ENCODE peak calls at places on chromosomes 13 and 19, in eight cellular contexts. One of them, this sample, is unnamed.

GRCh38 chr13:73984949-73985691 is 149.1 kb downstream of the KLF12 start:
- DNase-seq in stimulated activated CD4-positive, alpha-beta T cell treated with anti-CD3 and anti-CD28 coated beads, Interleukin-1b, Interleukin-23, amount 100 ng/mL, for 24 hours: peak
- DNase-seq in WTC11: no peak
- DNase-seq in cardiac muscle cell: peak
- DNase-seq in DMS153: no peak
- DNase-seq in activated T-cell treated with anti-CD3 and anti-CD28 coated beads, Interleukin-2, amount 50 U/mL, for 72 hours: peak
- DNase-seq in posterior vena cava: no peak
- DNase-seq in H4: no peak
- DNase-seq in this sample: peak

GRCh38 chr13:93903909-93904308 is 575.6 kb downstream of the DCT start:
- DNase-seq in stimulated activated CD4-positive, alpha-beta T cell treated with anti-CD3 and anti-CD28 coated beads, Interleukin-1b, Interleukin-23, amount 100 ng/mL, for 24 hours: no peak
- DNase-seq in WTC11: no peak
- DNase-seq in cardiac muscle cell: no peak
- DNase-seq in DMS153: no peak
- DNase-seq in activated T-cell treated with anti-CD3 and anti-CD28 coated beads, Interleukin-2, amount 50 U/mL, for 72 hours: no peak
- DNase-seq in posterior vena cava: no peak
- DNase-seq in H4: peak
- DNase-seq in this sample: no peak

GRCh38 chr19:14560776-14561108 is 11.1 kb downstream of the NDUFB7 start:
- DNase-seq in stimulated activated CD4-positive, alpha-beta T cell treated with anti-CD3 and anti-CD28 coated beads, Interleukin-1b, Interleukin-23, amount 100 ng/mL, for 24 hours: no peak
- DNase-seq in WTC11: no peak
- DNase-seq in cardiac muscle cell: no peak
- DNase-seq in DMS153: no peak
- DNase-seq in activated T-cell treated with anti-CD3 and anti-CD28 coated beads, Interleukin-2, amount 50 U/mL, for 72 hours: no peak
- DNase-seq in posterior vena cava: no peak
- DNase-seq in H4: no peak
- DNase-seq in this sample: no peak

GRCh38 chr19:49338691-49339363 is 3.6 kb downstream of the CD37 start:
- DNase-seq in stimulated activated CD4-positive, alpha-beta T cell treated with anti-CD3 and anti-CD28 coated beads, Interleukin-1b, Interleukin-23, amount 100 ng/mL, for 24 hours: no peak
- DNase-seq in WTC11: peak
- DNase-seq in cardiac muscle cell: peak
- DNase-seq in DMS153: peak
- DNase-seq in activated T-cell treated with anti-CD3 and anti-CD28 coated beads, Interleukin-2, amount 50 U/mL, for 72 hours: no peak
- DNase-seq in posterior vena cava: peak
- DNase-seq in H4: no peak
- DNase-seq in this sample: peak

GRCh38 chr13:62119739-62120700 is 704.4 kb upstream of the PCDH20 start:
- DNase-seq in stimulated activated CD4-positive, alpha-beta T cell treated with anti-CD3 and anti-CD28 coated beads, Interleukin-1b, Interleukin-23, amount 100 ng/mL, for 24 hours: no peak
- DNase-seq in WTC11: no peak
- DNase-seq in cardiac muscle cell: peak
- DNase-seq in DMS153: no peak
- DNase-seq in activated T-cell treated with anti-CD3 and anti-CD28 coated beads, Interleukin-2, amount 50 U/mL, for 72 hours: no peak
- DNase-seq in posterior vena cava: no peak
- DNase-seq in H4: no peak
- DNase-seq in this sample: no peak

GRCh38 chr19:35807633-35808032 is 5.0 kb downstream of the PRODH2 start:
- DNase-seq in stimulated activated CD4-positive, alpha-beta T cell treated with anti-CD3 and anti-CD28 coated beads, Interleukin-1b, Interleukin-23, amount 100 ng/mL, for 24 hours: no peak
- DNase-seq in WTC11: no peak
- DNase-seq in cardiac muscle cell: no peak
- DNase-seq in DMS153: no peak
- DNase-seq in activated T-cell treated with anti-CD3 and anti-CD28 coated beads, Interleukin-2, amount 50 U/mL, for 72 hours: no peak
- DNase-seq in posterior vena cava: no peak
- DNase-seq in H4: no peak
- DNase-seq in this sample: no peak

GRCh38 chr19:44741841-44742352 is 6.6 kb upstream of the BCL3 start:
- DNase-seq in stimulated activated CD4-positive, alpha-beta T cell treated with anti-CD3 and anti-CD28 coated beads, Interleukin-1b, Interleukin-23, amount 100 ng/mL, for 24 hours: no peak
- DNase-seq in WTC11: no peak
- DNase-seq in cardiac muscle cell: peak
- DNase-seq in DMS153: peak
- DNase-seq in activated T-cell treated with anti-CD3 and anti-CD28 coated beads, Interleukin-2, amount 50 U/mL, for 72 hours: no peak
- DNase-seq in posterior vena cava: peak
- DNase-seq in H4: peak
- DNase-seq in this sample: peak

GRCh38 chr19:51784922-51785690 is 9.9 kb upstream of the FPR3 start:
- DNase-seq in stimulated activated CD4-positive, alpha-beta T cell treated with anti-CD3 and anti-CD28 coated beads, Interleukin-1b, Interleukin-23, amount 100 ng/mL, for 24 hours: peak
- DNase-seq in WTC11: no peak
- DNase-seq in cardiac muscle cell: peak
- DNase-seq in DMS153: no peak
- DNase-seq in activated T-cell treated with anti-CD3 and anti-CD28 coated beads, Interleukin-2, amount 50 U/mL, for 72 hours: peak
- DNase-seq in posterior vena cava: peak
- DNase-seq in H4: peak
- DNase-seq in this sample: peak

GRCh38 chr13:110711778-110712070 is 1.8 kb upstream of the ING1 start:
- DNase-seq in stimulated activated CD4-positive, alpha-beta T cell treated with anti-CD3 and anti-CD28 coated beads, Interleukin-1b, Interleukin-23, amount 100 ng/mL, for 24 hours: no peak
- DNase-seq in WTC11: no peak
- DNase-seq in cardiac muscle cell: peak
- DNase-seq in DMS153: no peak
- DNase-seq in activated T-cell treated with anti-CD3 and anti-CD28 coated beads, Interleukin-2, amount 50 U/mL, for 72 hours: no peak
- DNase-seq in posterior vena cava: no peak
- DNase-seq in H4: no peak
- DNase-seq in this sample: no peak

GRCh38 chr19:13621413-13621812 is 115.1 kb upstream of the CACNA1A start:
- DNase-seq in stimulated activated CD4-positive, alpha-beta T cell treated with anti-CD3 and anti-CD28 coated beads, Interleukin-1b, Interleukin-23, amount 100 ng/mL, for 24 hours: peak
- DNase-seq in WTC11: peak
- DNase-seq in cardiac muscle cell: peak
- DNase-seq in DMS153: no peak
- DNase-seq in activated T-cell treated with anti-CD3 and anti-CD28 coated beads, Interleukin-2, amount 50 U/mL, for 72 hours: peak
- DNase-seq in posterior vena cava: no peak
- DNase-seq in H4: peak
- DNase-seq in this sample: no peak

GRCh38 chr13:38386421-38386820 is 36.8 kb downstream of the UFM1 start:
- DNase-seq in stimulated activated CD4-positive, alpha-beta T cell treated with anti-CD3 and anti-CD28 coated beads, Interleukin-1b, Interleukin-23, amount 100 ng/mL, for 24 hours: no peak
- DNase-seq in WTC11: no peak
- DNase-seq in cardiac muscle cell: peak
- DNase-seq in DMS153: no peak
- DNase-seq in activated T-cell treated with anti-CD3 and anti-CD28 coated beads, Interleukin-2, amount 50 U/mL, for 72 hours: no peak
- DNase-seq in posterior vena cava: no peak
- DNase-seq in H4: no peak
- DNase-seq in this sample: no peak

GRCh38 chr13:87274209-87274819 is 396.9 kb upstream of the SLITRK5 start:
- DNase-seq in stimulated activated CD4-positive, alpha-beta T cell treated with anti-CD3 and anti-CD28 coated beads, Interleukin-1b, Interleukin-23, amount 100 ng/mL, for 24 hours: no peak
- DNase-seq in WTC11: peak
- DNase-seq in cardiac muscle cell: peak
- DNase-seq in DMS153: peak
- DNase-seq in activated T-cell treated with anti-CD3 and anti-CD28 coated beads, Interleukin-2, amount 50 U/mL, for 72 hours: peak
- DNase-seq in posterior vena cava: no peak
- DNase-seq in H4: peak
- DNase-seq in this sample: no peak

GRCh38 chr13:79995334-79995733 is 345.6 kb downstream of the SPRY2 start:
- DNase-seq in stimulated activated CD4-positive, alpha-beta T cell treated with anti-CD3 and anti-CD28 coated beads, Interleukin-1b, Interleukin-23, amount 100 ng/mL, for 24 hours: no peak
- DNase-seq in WTC11: no peak
- DNase-seq in cardiac muscle cell: peak
- DNase-seq in DMS153: no peak
- DNase-seq in activated T-cell treated with anti-CD3 and anti-CD28 coated beads, Interleukin-2, amount 50 U/mL, for 72 hours: no peak
- DNase-seq in posterior vena cava: no peak
- DNase-seq in H4: peak
- DNase-seq in this sample: no peak

GRCh38 chr13:96104516-96104915 is 14.6 kb downstream of the HS6ST3 start:
- DNase-seq in stimulated activated CD4-positive, alpha-beta T cell treated with anti-CD3 and anti-CD28 coated beads, Interleukin-1b, Interleukin-23, amount 100 ng/mL, for 24 hours: no peak
- DNase-seq in WTC11: no peak
- DNase-seq in cardiac muscle cell: no peak
- DNase-seq in DMS153: no peak
- DNase-seq in activated T-cell treated with anti-CD3 and anti-CD28 coated beads, Interleukin-2, amount 50 U/mL, for 72 hours: no peak
- DNase-seq in posterior vena cava: no peak
- DNase-seq in H4: no peak
- DNase-seq in this sample: no peak

GRCh38 chr19:15161028-15161984 is 39.5 kb downstream of the NOTCH3 start:
- DNase-seq in stimulated activated CD4-positive, alpha-beta T cell treated with anti-CD3 and anti-CD28 coated beads, Interleukin-1b, Interleukin-23, amount 100 ng/mL, for 24 hours: no peak
- DNase-seq in WTC11: peak
- DNase-seq in cardiac muscle cell: no peak
- DNase-seq in DMS153: no peak
- DNase-seq in activated T-cell treated with anti-CD3 and anti-CD28 coated beads, Interleukin-2, amount 50 U/mL, for 72 hours: no peak
- DNase-seq in posterior vena cava: no peak
- DNase-seq in H4: peak
- DNase-seq in this sample: no peak

GRCh38 chr19:3161453-3161852 is 17.1 kb upstream of the S1PR4 start:
- DNase-seq in stimulated activated CD4-positive, alpha-beta T cell treated with anti-CD3 and anti-CD28 coated beads, Interleukin-1b, Interleukin-23, amount 100 ng/mL, for 24 hours: no peak
- DNase-seq in WTC11: no peak
- DNase-seq in cardiac muscle cell: peak
- DNase-seq in DMS153: no peak
- DNase-seq in activated T-cell treated with anti-CD3 and anti-CD28 coated beads, Interleukin-2, amount 50 U/mL, for 72 hours: no peak
- DNase-seq in posterior vena cava: no peak
- DNase-seq in H4: no peak
- DNase-seq in this sample: no peak

GRCh38 chr13:73158851-73159250 is 100.0 kb downstream of the KLF5 start:
- DNase-seq in stimulated activated CD4-positive, alpha-beta T cell treated with anti-CD3 and anti-CD28 coated beads, Interleukin-1b, Interleukin-23, amount 100 ng/mL, for 24 hours: no peak
- DNase-seq in WTC11: no peak
- DNase-seq in cardiac muscle cell: peak
- DNase-seq in DMS153: no peak
- DNase-seq in activated T-cell treated with anti-CD3 and anti-CD28 coated beads, Interleukin-2, amount 50 U/mL, for 72 hours: no peak
- DNase-seq in posterior vena cava: no peak
- DNase-seq in H4: peak
- DNase-seq in this sample: no peak

GRCh38 chr13:114115191-114115671 is 17.2 kb downstream of the RASA3 start:
- DNase-seq in stimulated activated CD4-positive, alpha-beta T cell treated with anti-CD3 and anti-CD28 coated beads, Interleukin-1b, Interleukin-23, amount 100 ng/mL, for 24 hours: no peak
- DNase-seq in WTC11: peak
- DNase-seq in cardiac muscle cell: peak
- DNase-seq in DMS153: no peak
- DNase-seq in activated T-cell treated with anti-CD3 and anti-CD28 coated beads, Interleukin-2, amount 50 U/mL, for 72 hours: no peak
- DNase-seq in posterior vena cava: peak
- DNase-seq in H4: peak
- DNase-seq in this sample: peak

GRCh38 chr13:40221460-40222201 is 444.8 kb downstream of the FOXO1 start:
- DNase-seq in stimulated activated CD4-positive, alpha-beta T cell treated with anti-CD3 and anti-CD28 coated beads, Interleukin-1b, Interleukin-23, amount 100 ng/mL, for 24 hours: no peak
- DNase-seq in WTC11: no peak
- DNase-seq in cardiac muscle cell: peak
- DNase-seq in DMS153: no peak
- DNase-seq in activated T-cell treated with anti-CD3 and anti-CD28 coated beads, Interleukin-2, amount 50 U/mL, for 72 hours: peak
- DNase-seq in posterior vena cava: no peak
- DNase-seq in H4: peak
- DNase-seq in this sample: no peak

GRCh38 chr13:73061478-73062275 is 2.9 kb downstream of the KLF5 start:
- DNase-seq in stimulated activated CD4-positive, alpha-beta T cell treated with anti-CD3 and anti-CD28 coated beads, Interleukin-1b, Interleukin-23, amount 100 ng/mL, for 24 hours: no peak
- DNase-seq in WTC11: no peak
- DNase-seq in cardiac muscle cell: no peak
- DNase-seq in DMS153: no peak
- DNase-seq in activated T-cell treated with anti-CD3 and anti-CD28 coated beads, Interleukin-2, amount 50 U/mL, for 72 hours: no peak
- DNase-seq in posterior vena cava: no peak
- DNase-seq in H4: no peak
- DNase-seq in this sample: no peak

GRCh38 chr13:79459906-79460305 is 21.0 kb upstream of the NDFIP2 start:
- DNase-seq in stimulated activated CD4-positive, alpha-beta T cell treated with anti-CD3 and anti-CD28 coated beads, Interleukin-1b, Interleukin-23, amount 100 ng/mL, for 24 hours: no peak
- DNase-seq in WTC11: no peak
- DNase-seq in cardiac muscle cell: no peak
- DNase-seq in DMS153: no peak
- DNase-seq in activated T-cell treated with anti-CD3 and anti-CD28 coated beads, Interleukin-2, amount 50 U/mL, for 72 hours: no peak
- DNase-seq in posterior vena cava: no peak
- DNase-seq in H4: no peak
- DNase-seq in this sample: no peak

GRCh38 chr19:4676955-4677731 is 7.0 kb upstream of the MYDGF start:
- DNase-seq in stimulated activated CD4-positive, alpha-beta T cell treated with anti-CD3 and anti-CD28 coated beads, Interleukin-1b, Interleukin-23, amount 100 ng/mL, for 24 hours: no peak
- DNase-seq in WTC11: peak
- DNase-seq in cardiac muscle cell: peak
- DNase-seq in DMS153: no peak
- DNase-seq in activated T-cell treated with anti-CD3 and anti-CD28 coated beads, Interleukin-2, amount 50 U/mL, for 72 hours: peak
- DNase-seq in posterior vena cava: no peak
- DNase-seq in H4: peak
- DNase-seq in this sample: no peak

GRCh38 chr19:18421371-18421959 is 2.3 kb downstream of the SSBP4 start:
- DNase-seq in stimulated activated CD4-positive, alpha-beta T cell treated with anti-CD3 and anti-CD28 coated beads, Interleukin-1b, Interleukin-23, amount 100 ng/mL, for 24 hours: no peak
- DNase-seq in WTC11: no peak
- DNase-seq in cardiac muscle cell: no peak
- DNase-seq in DMS153: no peak
- DNase-seq in activated T-cell treated with anti-CD3 and anti-CD28 coated beads, Interleukin-2, amount 50 U/mL, for 72 hours: no peak
- DNase-seq in posterior vena cava: no peak
- DNase-seq in H4: no peak
- DNase-seq in this sample: no peak

GRCh38 chr13:109592776-109593175 is 193.6 kb downstream of the IRS2 start:
- DNase-seq in stimulated activated CD4-positive, alpha-beta T cell treated with anti-CD3 and anti-CD28 coated beads, Interleukin-1b, Interleukin-23, amount 100 ng/mL, for 24 hours: no peak
- DNase-seq in WTC11: no peak
- DNase-seq in cardiac muscle cell: no peak
- DNase-seq in DMS153: no peak
- DNase-seq in activated T-cell treated with anti-CD3 and anti-CD28 coated beads, Interleukin-2, amount 50 U/mL, for 72 hours: no peak
- DNase-seq in posterior vena cava: no peak
- DNase-seq in H4: no peak
- DNase-seq in this sample: no peak

GRCh38 chr13:24747248-24748151 is 16.5 kb upstream of the RNF17 start:
- DNase-seq in stimulated activated CD4-positive, alpha-beta T cell treated with anti-CD3 and anti-CD28 coated beads, Interleukin-1b, Interleukin-23, amount 100 ng/mL, for 24 hours: no peak
- DNase-seq in WTC11: peak
- DNase-seq in cardiac muscle cell: peak
- DNase-seq in DMS153: peak
- DNase-seq in activated T-cell treated with anti-CD3 and anti-CD28 coated beads, Interleukin-2, amount 50 U/mL, for 72 hours: peak
- DNase-seq in posterior vena cava: no peak
- DNase-seq in H4: no peak
- DNase-seq in this sample: peak

GRCh38 chr13:59416561-59416960 is 747.2 kb downstream of the DIAPH3 start:
- DNase-seq in stimulated activated CD4-positive, alpha-beta T cell treated with anti-CD3 and anti-CD28 coated beads, Interleukin-1b, Interleukin-23, amount 100 ng/mL, for 24 hours: no peak
- DNase-seq in WTC11: no peak
- DNase-seq in cardiac muscle cell: no peak
- DNase-seq in DMS153: no peak
- DNase-seq in activated T-cell treated with anti-CD3 and anti-CD28 coated beads, Interleukin-2, amount 50 U/mL, for 72 hours: no peak
- DNase-seq in posterior vena cava: no peak
- DNase-seq in H4: no peak
- DNase-seq in this sample: no peak

GRCh38 chr19:17751103-17751911 is at the start of gene FCHO1:
- DNase-seq in stimulated activated CD4-positive, alpha-beta T cell treated with anti-CD3 and anti-CD28 coated beads, Interleukin-1b, Interleukin-23, amount 100 ng/mL, for 24 hours: peak
- DNase-seq in WTC11: no peak
- DNase-seq in cardiac muscle cell: no peak
- DNase-seq in DMS153: no peak
- DNase-seq in activated T-cell treated with anti-CD3 and anti-CD28 coated beads, Interleukin-2, amount 50 U/mL, for 72 hours: peak
- DNase-seq in posterior vena cava: peak
- DNase-seq in H4: no peak
- DNase-seq in this sample: peak

GRCh38 chr19:5138606-5139594 is 170.0 kb downstream of the KDM4B start:
- DNase-seq in stimulated activated CD4-positive, alpha-beta T cell treated with anti-CD3 and anti-CD28 coated beads, Interleukin-1b, Interleukin-23, amount 100 ng/mL, for 24 hours: peak
- DNase-seq in WTC11: no peak
- DNase-seq in cardiac muscle cell: peak
- DNase-seq in DMS153: no peak
- DNase-seq in activated T-cell treated with anti-CD3 and anti-CD28 coated beads, Interleukin-2, amount 50 U/mL, for 72 hours: peak
- DNase-seq in posterior vena cava: peak
- DNase-seq in H4: peak
- DNase-seq in this sample: no peak

GRCh38 chr19:28019901-28020300 is 1193.0 kb downstream of the UQCRFS1 start:
- DNase-seq in stimulated activated CD4-positive, alpha-beta T cell treated with anti-CD3 and anti-CD28 coated beads, Interleukin-1b, Interleukin-23, amount 100 ng/mL, for 24 hours: no peak
- DNase-seq in WTC11: no peak
- DNase-seq in cardiac muscle cell: no peak
- DNase-seq in DMS153: no peak
- DNase-seq in activated T-cell treated with anti-CD3 and anti-CD28 coated beads, Interleukin-2, amount 50 U/mL, for 72 hours: no peak
- DNase-seq in posterior vena cava: no peak
- DNase-seq in H4: no peak
- DNase-seq in this sample: no peak

GRCh38 chr19:38744298-38744681 is at the start of gene CAPN12:
- DNase-seq in stimulated activated CD4-positive, alpha-beta T cell treated with anti-CD3 and anti-CD28 coated beads, Interleukin-1b, Interleukin-23, amount 100 ng/mL, for 24 hours: no peak
- DNase-seq in WTC11: no peak
- DNase-seq in cardiac muscle cell: no peak
- DNase-seq in DMS153: no peak
- DNase-seq in activated T-cell treated with anti-CD3 and anti-CD28 coated beads, Interleukin-2, amount 50 U/mL, for 72 hours: no peak
- DNase-seq in posterior vena cava: no peak
- DNase-seq in H4: peak
- DNase-seq in this sample: no peak

GRCh38 chr13:109669956-109670355 is 116.4 kb downstream of the IRS2 start:
- DNase-seq in stimulated activated CD4-positive, alpha-beta T cell treated with anti-CD3 and anti-CD28 coated beads, Interleukin-1b, Interleukin-23, amount 100 ng/mL, for 24 hours: no peak
- DNase-seq in WTC11: no peak
- DNase-seq in cardiac muscle cell: no peak
- DNase-seq in DMS153: no peak
- DNase-seq in activated T-cell treated with anti-CD3 and anti-CD28 coated beads, Interleukin-2, amount 50 U/mL, for 72 hours: no peak
- DNase-seq in posterior vena cava: no peak
- DNase-seq in H4: no peak
- DNase-seq in this sample: no peak

GRCh38 chr13:18971576-18972219 is 209.9 kb downstream of the TUBA3C start:
- DNase-seq in stimulated activated CD4-positive, alpha-beta T cell treated with anti-CD3 and anti-CD28 coated beads, Interleukin-1b, Interleukin-23, amount 100 ng/mL, for 24 hours: no peak
- DNase-seq in WTC11: no peak
- DNase-seq in cardiac muscle cell: no peak
- DNase-seq in DMS153: no peak
- DNase-seq in activated T-cell treated with anti-CD3 and anti-CD28 coated beads, Interleukin-2, amount 50 U/mL, for 72 hours: no peak
- DNase-seq in posterior vena cava: no peak
- DNase-seq in H4: no peak
- DNase-seq in this sample: no peak

GRCh38 chr13:73275163-73275562 is 216.4 kb downstream of the KLF5 start:
- DNase-seq in stimulated activated CD4-positive, alpha-beta T cell treated with anti-CD3 and anti-CD28 coated beads, Interleukin-1b, Interleukin-23, amount 100 ng/mL, for 24 hours: no peak
- DNase-seq in WTC11: no peak
- DNase-seq in cardiac muscle cell: no peak
- DNase-seq in DMS153: no peak
- DNase-seq in activated T-cell treated with anti-CD3 and anti-CD28 coated beads, Interleukin-2, amount 50 U/mL, for 72 hours: no peak
- DNase-seq in posterior vena cava: no peak
- DNase-seq in H4: no peak
- DNase-seq in this sample: no peak

GRCh38 chr13:80574113-80574512 is 233.2 kb upstream of the SPRY2 start:
- DNase-seq in stimulated activated CD4-positive, alpha-beta T cell treated with anti-CD3 and anti-CD28 coated beads, Interleukin-1b, Interleukin-23, amount 100 ng/mL, for 24 hours: no peak
- DNase-seq in WTC11: no peak
- DNase-seq in cardiac muscle cell: no peak
- DNase-seq in DMS153: no peak
- DNase-seq in activated T-cell treated with anti-CD3 and anti-CD28 coated beads, Interleukin-2, amount 50 U/mL, for 72 hours: no peak
- DNase-seq in posterior vena cava: no peak
- DNase-seq in H4: no peak
- DNase-seq in this sample: no peak